ENCODE peak calls at places on chromosome 16, in eight cellular contexts. C is thyroid gland; D is AML-193; Q is NCI-H69; V is HL-60; N is renal cortical epithelial cell; G is stimulated activated CD4-positive, alpha-beta T cell treated with anti-CD3 and anti-CD28 coated beads, TNF-alpha, amount 100 ng/mL, for 1 hour; O is GM18507. B is an unnamed sample.
A peak's percentile ranks its signal among the peaks of the same experiment; 100 is the strongest.

GRCh38 chr16:73692861-73693260 is 603.8 kb upstream of the PSMD7 start:
- DNase-seq in C (no peak), D (no peak), Q (no peak), V (no peak), N (no peak), G (no peak), O (no peak), B (no peak)

GRCh38 chr16:23597003-23597756 is 1.1 kb upstream of the NDUFAB1 start:
- DNase-seq in C (no peak), D (no peak), Q (peak; percentile 74), V (peak; percentile 76), N (no peak), G (no peak), O (no peak), B (no peak)

GRCh38 chr16:54317306-54317705 is 30.7 kb upstream of the IRX3 start:
- DNase-seq in C (no peak), D (no peak), Q (no peak), V (no peak), N (no peak), G (no peak), O (no peak), B (no peak)

GRCh38 chr16:72847187-72848044 is 200.5 kb downstream of the ZFHX3 start:
- DNase-seq in C (peak; percentile 50), D (peak; percentile 53), Q (peak; percentile 45), V (peak; percentile 57), N (peak; percentile 43), G (no peak), O (peak; percentile 8), B (no peak)

GRCh38 chr16:8262299-8262698 is 328.0 kb downstream of the TMEM114 start:
- DNase-seq in C (no peak), D (no peak), Q (no peak), V (no peak), N (no peak), G (no peak), O (no peak), B (no peak)

GRCh38 chr16:11624645-11625607 is 38.2 kb upstream of the LITAF start:
- DNase-seq in C (no peak), D (peak; percentile 41), Q (no peak), V (peak; percentile 37), N (no peak), G (no peak), O (no peak), B (no peak)

GRCh38 chr16:23148513-23149266 is 562 bp downstream of the USP31 start:
- DNase-seq in C (peak; percentile 82), D (no peak), Q (peak; percentile 82), V (peak; percentile 47), N (no peak), G (no peak), O (peak; percentile 23), B (no peak)

GRCh38 chr16:57862698-57863433 is 60.6 kb upstream of the KIFC3 start:
- DNase-seq in C (no peak), D (no peak), Q (no peak), V (no peak), N (no peak), G (no peak), O (no peak), B (no peak)

GRCh38 chr16:1002399-1003161 is 21.0 kb downstream of the SOX8 start:
- DNase-seq in C (no peak), D (no peak), Q (peak; percentile 60), V (no peak), N (peak; percentile 88), G (no peak), O (no peak), B (peak; percentile 42)

GRCh38 chr16:84042879-84043485 is 387 bp upstream of the SLC38A8 start:
- DNase-seq in C (peak; percentile 26), D (no peak), Q (peak; percentile 70), V (no peak), N (no peak), G (no peak), O (no peak), B (no peak)

GRCh38 chr16:23949630-23950290 is 114.0 kb downstream of the PRKCB start:
- DNase-seq in C (peak; percentile 6), D (peak; percentile 45), Q (peak; percentile 44), V (peak; percentile 79), N (no peak), G (peak; percentile 39), O (peak; percentile 9), B (no peak)

GRCh38 chr16:80570106-80570478 is 29.3 kb downstream of the DYNLRB2 start:
- DNase-seq in C (no peak), D (no peak), Q (no peak), V (no peak), N (peak; percentile 73), G (no peak), O (no peak), B (no peak)

GRCh38 chr16:49456763-49457162 is 83.2 kb downstream of the C16orf78 start:
- DNase-seq in C (no peak), D (no peak), Q (no peak), V (no peak), N (no peak), G (no peak), O (no peak), B (no peak)

GRCh38 chr16:61858996-61859395 is 177.2 kb downstream of the CDH8 start:
- DNase-seq in C (no peak), D (peak; percentile 2), Q (no peak), V (no peak), N (peak; percentile 43), G (no peak), O (no peak), B (peak; percentile 38)

B was measured in foreskin keratinocyte.